ENCODE peak calls at places on chromosome 1, in six cellular contexts. Y is AG08396, W is nephron progenitor cell, C is GM23338, E is heart right ventricle, Q is neural crest cell. Z is an unnamed sample.

GRCh38 chr1:218201004-218201403 is 84.1 kb upstream of the RRP15 start:
- DNase-seq in Y (no peak), W (no peak), C (no peak), E (no peak), Q (no peak), Z (no peak)

GRCh38 chr1:248788327-248788726 is 32.8 kb upstream of the LYPD8 start:
- DNase-seq in Y (no peak), W (no peak), C (no peak), E (no peak), Q (no peak), Z (no peak)

GRCh38 chr1:204493882-204494280 is 724 bp downstream of the PIK3C2B start:
- DNase-seq in Y (peak; percentile 51), W (peak; percentile 45), C (peak; percentile 51), E (peak; percentile 57), Q (no peak), Z (peak; percentile 88)

GRCh38 chr1:10793129-10793651 is 3.3 kb downstream of the CASZ1 start:
- DNase-seq in Y (no peak), W (peak; percentile 27), C (peak; percentile 61), E (no peak), Q (no peak), Z (peak; percentile 54)

GRCh38 chr1:91120915-91121314 is 99.1 kb upstream of the ZNF644 start:
- DNase-seq in Y (peak; percentile 56), W (no peak), C (peak; percentile 28), E (no peak), Q (no peak), Z (peak; percentile 16)

GRCh38 chr1:12293416-12293815 is 63.6 kb downstream of the VPS13D start:
- DNase-seq in Y (no peak), W (no peak), C (no peak), E (no peak), Q (no peak), Z (no peak)

GRCh38 chr1:65420590-65421340 is at the start of the genes LEPR and LEPROT:
- DNase-seq in Y (no peak), W (no peak), C (peak; percentile 71), E (no peak), Q (no peak), Z (no peak)

GRCh38 chr1:55359611-55360010 is 144.4 kb upstream of the USP24 start:
- DNase-seq in Y (no peak), W (no peak), C (no peak), E (no peak), Q (no peak), Z (no peak)

GRCh38 chr1:43499882-43500281 is 30.8 kb upstream of the PTPRF start:
- DNase-seq in Y (no peak), W (no peak), C (peak; percentile 25), E (no peak), Q (no peak), Z (no peak)

GRCh38 chr1:117702654-117703053 is 96.8 kb downstream of the TENT5C start:
- DNase-seq in Y (no peak), W (no peak), C (no peak), E (no peak), Q (no peak), Z (no peak)

GRCh38 chr1:7526867-7527732 is 244.0 kb upstream of the VAMP3 start:
- DNase-seq in Y (peak; percentile 55), W (no peak), C (no peak), E (no peak), Q (no peak), Z (no peak)

GRCh38 chr1:2104621-2105427 is 54.6 kb downstream of the PRKCZ start:
- DNase-seq in Y (no peak), W (peak; percentile 56), C (peak; percentile 59), E (no peak), Q (no peak), Z (peak; percentile 78)

GRCh38 chr1:32759521-32759980 is 57.0 kb upstream of the SYNC start:
- DNase-seq in Y (no peak), W (no peak), C (peak; percentile 75), E (no peak), Q (no peak), Z (peak; percentile 77)

GRCh38 chr1:117059334-117059677 is 820 bp upstream of the TTF2 start:
- DNase-seq in Y (no peak), W (no peak), C (no peak), E (peak; percentile 14), Q (no peak), Z (peak; percentile 64)

GRCh38 chr1:78831731-78832360 is 174.7 kb downstream of the ADGRL4 start:
- DNase-seq in Y (peak; percentile 76), W (no peak), C (no peak), E (no peak), Q (no peak), Z (no peak)

GRCh38 chr1:5734996-5735395 is 257.2 kb downstream of the NPHP4 start:
- DNase-seq in Y (no peak), W (no peak), C (no peak), E (no peak), Q (no peak), Z (no peak)

GRCh38 chr1:221031890-221032222 is 152.6 kb downstream of the HLX start:
- DNase-seq in Y (no peak), W (no peak), C (no peak), E (no peak), Q (no peak), Z (no peak)